ENCODE peak calls at places on chromosomes 13 and 19, in four cellular contexts. One of them, this sample, is unnamed.
A peak's percentile ranks its signal among the peaks of the same experiment; 100 is the strongest.

GRCh38 chr19:33388817-33389573 is 15.5 kb downstream of the CEBPG start:
- DNase-seq in heart left ventricle: peak; percentile 73
- DNase-seq in ACHN: no peak
- DNase-seq in foreskin fibroblast: no peak
- DNase-seq in this sample: no peak

GRCh38 chr19:20787766-20788165 is 11.7 kb downstream of the ZNF66 start:
- DNase-seq in heart left ventricle: no peak
- DNase-seq in ACHN: no peak
- DNase-seq in foreskin fibroblast: no peak
- DNase-seq in this sample: no peak

GRCh38 chr19:855566-856120 is 3.5 kb downstream of the ELANE start:
- DNase-seq in heart left ventricle: no peak
- DNase-seq in ACHN: no peak
- DNase-seq in foreskin fibroblast: no peak
- DNase-seq in this sample: no peak

GRCh38 chr13:114112826-114113322 is 19.5 kb downstream of the RASA3 start:
- DNase-seq in heart left ventricle: no peak
- DNase-seq in ACHN: no peak
- DNase-seq in foreskin fibroblast: no peak
- DNase-seq in this sample: no peak

GRCh38 chr13:94620286-94620896 is 18.7 kb downstream of the GPR180 start:
- DNase-seq in heart left ventricle: no peak
- DNase-seq in ACHN: peak; percentile 30
- DNase-seq in foreskin fibroblast: no peak
- DNase-seq in this sample: peak; percentile 11

GRCh38 chr13:51785592-51786424 is 18.2 kb downstream of the DHRS12 start:
- DNase-seq in heart left ventricle: no peak
- DNase-seq in ACHN: no peak
- DNase-seq in foreskin fibroblast: peak; percentile 69
- DNase-seq in this sample: peak; percentile 47

GRCh38 chr13:75798353-75799245 is 162.5 kb downstream of the LMO7 start:
- DNase-seq in heart left ventricle: no peak
- DNase-seq in ACHN: peak; percentile 22
- DNase-seq in foreskin fibroblast: peak; percentile 55
- DNase-seq in this sample: peak; percentile 73

GRCh38 chr19:34353546-34353945 is 11.4 kb upstream of the GPI start:
- DNase-seq in heart left ventricle: peak; percentile 42
- DNase-seq in ACHN: no peak
- DNase-seq in foreskin fibroblast: no peak
- DNase-seq in this sample: no peak

GRCh38 chr19:42092350-42092749 is 16.4 kb downstream of the ZNF574 start:
- DNase-seq in heart left ventricle: no peak
- DNase-seq in ACHN: peak; percentile 39
- DNase-seq in foreskin fibroblast: no peak
- DNase-seq in this sample: no peak

GRCh38 chr13:97255515-97255999 is 33.4 kb downstream of the MBNL2 start:
- DNase-seq in heart left ventricle: no peak
- DNase-seq in ACHN: peak; percentile 39
- DNase-seq in foreskin fibroblast: no peak
- DNase-seq in this sample: peak; percentile 56

GRCh38 chr19:23482829-23483228 is 87.6 kb upstream of the ZNF91 start:
- DNase-seq in heart left ventricle: no peak
- DNase-seq in ACHN: no peak
- DNase-seq in foreskin fibroblast: no peak
- DNase-seq in this sample: no peak

GRCh38 chr19:1041835-1042685 is 2.2 kb downstream of the ABCA7 start:
- DNase-seq in heart left ventricle: no peak
- DNase-seq in ACHN: no peak
- DNase-seq in foreskin fibroblast: no peak
- DNase-seq in this sample: no peak

GRCh38 chr13:108496364-108497215 is 132.8 kb upstream of the MYO16 start:
- DNase-seq in heart left ventricle: no peak
- DNase-seq in ACHN: no peak
- DNase-seq in foreskin fibroblast: no peak
- DNase-seq in this sample: peak; percentile 16

GRCh38 chr19:39540333-39540673 is 342 bp upstream of the EID2 start:
- DNase-seq in heart left ventricle: no peak
- DNase-seq in ACHN: no peak
- DNase-seq in foreskin fibroblast: no peak
- DNase-seq in this sample: no peak

GRCh38 chr19:55651236-55651635 is 3.2 kb downstream of the CCDC106 start:
- DNase-seq in heart left ventricle: peak; percentile 60
- DNase-seq in ACHN: no peak
- DNase-seq in foreskin fibroblast: no peak
- DNase-seq in this sample: no peak

GRCh38 chr13:73412933-73413332 is 354.1 kb downstream of the KLF5 start:
- DNase-seq in heart left ventricle: no peak
- DNase-seq in ACHN: no peak
- DNase-seq in foreskin fibroblast: no peak
- DNase-seq in this sample: no peak

GRCh38 chr19:21023901-21024300 is 3.4 kb downstream of the ZNF430 start:
- DNase-seq in heart left ventricle: no peak
- DNase-seq in ACHN: no peak
- DNase-seq in foreskin fibroblast: peak; percentile 24
- DNase-seq in this sample: peak; percentile 68

GRCh38 chr13:73556902-73557301 is 498.1 kb downstream of the KLF5 start:
- DNase-seq in heart left ventricle: no peak
- DNase-seq in ACHN: no peak
- DNase-seq in foreskin fibroblast: no peak
- DNase-seq in this sample: no peak

GRCh38 chr19:10625762-10626138 is 397 bp downstream of the SLC44A2 start:
- DNase-seq in heart left ventricle: no peak
- DNase-seq in ACHN: no peak
- DNase-seq in foreskin fibroblast: no peak
- DNase-seq in this sample: no peak

GRCh38 chr19:16131648-16132047 is 11.8 kb upstream of the HSH2D start:
- DNase-seq in heart left ventricle: no peak
- DNase-seq in ACHN: no peak
- DNase-seq in foreskin fibroblast: no peak
- DNase-seq in this sample: no peak

GRCh38 chr13:77760893-77761292 is 63.4 kb downstream of the SLAIN1 start:
- DNase-seq in heart left ventricle: no peak
- DNase-seq in ACHN: no peak
- DNase-seq in foreskin fibroblast: no peak
- DNase-seq in this sample: no peak

GRCh38 chr13:44703371-44703770 is 127.2 kb upstream of the TSC22D1 start:
- DNase-seq in heart left ventricle: no peak
- DNase-seq in ACHN: peak; percentile 58
- DNase-seq in foreskin fibroblast: peak; percentile 82
- DNase-seq in this sample: peak; percentile 43

GRCh38 chr13:29106651-29107050 is 286.5 kb downstream of the MTUS2 start:
- DNase-seq in heart left ventricle: no peak
- DNase-seq in ACHN: no peak
- DNase-seq in foreskin fibroblast: no peak
- DNase-seq in this sample: no peak

GRCh38 chr13:28100149-28101121 is at the start of gene FLT3:
- DNase-seq in heart left ventricle: peak; percentile 67
- DNase-seq in ACHN: peak; percentile 87
- DNase-seq in foreskin fibroblast: peak; percentile 9
- DNase-seq in this sample: peak; percentile 7

GRCh38 chr19:15452111-15453047 is 2.6 kb upstream of the WIZ start:
- DNase-seq in heart left ventricle: peak; percentile 94
- DNase-seq in ACHN: peak; percentile 77
- DNase-seq in foreskin fibroblast: peak; percentile 80
- DNase-seq in this sample: peak; percentile 82

GRCh38 chr13:35888327-35888940 is 242.7 kb downstream of the DCLK1 start:
- DNase-seq in heart left ventricle: no peak
- DNase-seq in ACHN: no peak
- DNase-seq in foreskin fibroblast: no peak
- DNase-seq in this sample: peak; percentile 65

GRCh38 chr13:39452834-39453233 is 150.2 kb downstream of the LHFPL6 start:
- DNase-seq in heart left ventricle: no peak
- DNase-seq in ACHN: no peak
- DNase-seq in foreskin fibroblast: no peak
- DNase-seq in this sample: no peak

GRCh38 chr13:80341098-80341701 is at the start of gene SPRY2:
- DNase-seq in heart left ventricle: peak; percentile 96
- DNase-seq in ACHN: peak; percentile 93
- DNase-seq in foreskin fibroblast: peak; percentile 99
- DNase-seq in this sample: peak; percentile 98